ENCODE peak calls at places on chromosomes 7 and 10, in five cellular contexts. X, B, V, Z and H are unnamed samples.

GRCh38 chr7:889391-889790 is 13.0 kb downstream of the GET4 start:
- DNase-seq in V (no peak), Z (no peak), X (no peak), B (no peak), H (no peak)

GRCh38 chr7:96034940-96035727 is 262.8 kb downstream of the DYNC1I1 start:
- DNase-seq in B (no peak), X (no peak), Z (no peak), V (no peak), H (no peak)

GRCh38 chr10:72315611-72316385 is 38.9 kb downstream of the DNAJB12 start:
- DNase-seq in Z (no peak), V (no peak), X (no peak), B (no peak), H (no peak)

GRCh38 chr7:18208921-18209320 is 181.3 kb upstream of the PRPS1L1 start:
- DNase-seq in V (no peak), Z (no peak), X (no peak), B (no peak), H (no peak)

GRCh38 chr7:98357751-98358161 is 43.1 kb downstream of the BAIAP2L1 start:
- DNase-seq in Z (no peak), X (no peak), V (no peak), B (no peak), H (peak; percentile 28)

GRCh38 chr10:97828721-97829120 is 20.9 kb upstream of the GOLGA7B start:
- DNase-seq in X (no peak), V (no peak), Z (no peak), B (no peak), H (no peak)

GRCh38 chr7:108059526-108059925 is 56.6 kb upstream of the LAMB1 start:
- DNase-seq in B (no peak), V (no peak), X (no peak), Z (no peak), H (no peak)

GRCh38 chr7:67738-68395 is 124.5 kb upstream of the FAM20C start:
- DNase-seq in X (no peak), B (no peak), Z (no peak), V (no peak), H (no peak)

GRCh38 chr7:115087437-115087836 is 165.5 kb downstream of the MDFIC start:
- DNase-seq in B (no peak), X (no peak), Z (no peak), V (no peak), H (no peak)

GRCh38 chr7:148255333-148255732 is 335.2 kb upstream of the C7orf33 start:
- DNase-seq in X (no peak), Z (no peak), V (no peak), B (no peak), H (no peak)

GRCh38 chr7:150621376-150621775 is 10.8 kb downstream of the GIMAP6 start:
- DNase-seq in Z (no peak), V (no peak), X (peak; percentile 10), B (no peak), H (no peak)

GRCh38 chr7:15214981-15215380 is 312.4 kb upstream of the DGKB start:
- DNase-seq in B (no peak), V (no peak), X (no peak), Z (no peak), H (no peak)

GRCh38 chr10:24393206-24393605 is 184.3 kb downstream of the KIAA1217 start:
- DNase-seq in B (no peak), X (no peak), Z (no peak), V (no peak), H (no peak)

GRCh38 chr10:47406548-47406869 is 22.4 kb upstream of the ZNF488 start:
- DNase-seq in Z (no peak), X (no peak), B (no peak), V (no peak), H (no peak)

GRCh38 chr7:158957921-158958471 is 101.6 kb downstream of the DYNC2I1 start:
- DNase-seq in B (peak; percentile 8), Z (peak; percentile 46), X (no peak), V (peak; percentile 47), H (no peak)

GRCh38 chr7:21377545-21377944 is 50.3 kb upstream of the SP4 start:
- DNase-seq in V (no peak), Z (no peak), B (no peak), X (no peak), H (no peak)

GRCh38 chr7:127678947-127679346 is 27.0 kb downstream of the SND1 start:
- DNase-seq in Z (no peak), B (no peak), X (peak; percentile 63), V (no peak), H (no peak)

GRCh38 chr7:96949766-96950165 is 55.6 kb upstream of the DLX6 start:
- DNase-seq in B (no peak), X (no peak), Z (no peak), V (no peak), H (no peak)

GRCh38 chr7:155741805-155742204 is 70.5 kb downstream of the SHH start:
- DNase-seq in Z (no peak), X (peak; percentile 58), B (no peak), V (peak; percentile 21), H (no peak)

GRCh38 chr10:69329721-69330178 is 51.5 kb downstream of the HK1 start:
- DNase-seq in X (no peak), V (no peak), B (no peak), Z (no peak), H (no peak)

GRCh38 chr7:102220929-102221850 is 65.5 kb upstream of the SH2B2 start:
- DNase-seq in V (no peak), B (no peak), X (no peak), Z (no peak), H (no peak)